ENCODE peak calls at places on chromosome 1, in five cellular contexts. V, E, L, Q and J are unnamed samples.
A peak's percentile ranks its signal among the peaks of the same experiment; 100 is the strongest.

GRCh38 chr1:226763741-226764264 is 24.7 kb upstream of the ITPKB start:
- DNase-seq in V (peak; percentile 2), E (no peak), L (peak; percentile 87), Q (peak; percentile 96), J (peak; percentile 41)

GRCh38 chr1:155005076-155005971 is 2.7 kb downstream of the ZBTB7B start:
- DNase-seq in V (no peak), E (peak; percentile 86), L (peak; percentile 79), Q (no peak), J (no peak)

GRCh38 chr1:34419662-34420061 is 243.0 kb downstream of the C1orf94 start:
- DNase-seq in V (no peak), E (no peak), L (no peak), Q (no peak), J (peak; percentile 41)

GRCh38 chr1:201136696-201137392 is 9.9 kb upstream of the ASCL5 start:
- DNase-seq in V (no peak), E (no peak), L (no peak), Q (no peak), J (no peak)

GRCh38 chr1:234963180-234963903 is 165.3 kb downstream of the TOMM20 start:
- DNase-seq in V (peak; percentile 84), E (peak; percentile 95), L (peak; percentile 92), Q (peak; percentile 95), J (no peak)

GRCh38 chr1:10901091-10901893 is 104.8 kb upstream of the CASZ1 start:
- DNase-seq in V (no peak), E (peak; percentile 75), L (no peak), Q (no peak), J (no peak)

GRCh38 chr1:87902830-87903614 is 574.3 kb downstream of the LMO4 start:
- DNase-seq in V (no peak), E (no peak), L (peak; percentile 17), Q (peak; percentile 73), J (no peak)

GRCh38 chr1:61035880-61036279 is 46.5 kb upstream of the NFIA start:
- DNase-seq in V (no peak), E (no peak), L (no peak), Q (no peak), J (no peak)

GRCh38 chr1:91836307-91837056 is 49.5 kb downstream of the TGFBR3 start:
- DNase-seq in V (no peak), E (no peak), L (no peak), Q (no peak), J (no peak)

GRCh38 chr1:27571439-27572018 is 32.4 kb downstream of the AHDC1 start:
- DNase-seq in V (no peak), E (no peak), L (no peak), Q (no peak), J (no peak)

GRCh38 chr1:212186427-212187207 is 98.6 kb upstream of the PPP2R5A start:
- DNase-seq in V (no peak), E (no peak), L (no peak), Q (no peak), J (no peak)

GRCh38 chr1:7300893-7301292 is 470.2 kb upstream of the VAMP3 start:
- DNase-seq in V (no peak), E (no peak), L (peak; percentile 93), Q (peak; percentile 98), J (no peak)

GRCh38 chr1:215433237-215433636 is 133.9 kb upstream of the KCTD3 start:
- DNase-seq in V (no peak), E (no peak), L (no peak), Q (no peak), J (no peak)

GRCh38 chr1:116496380-116496779 is 74.4 kb downstream of the CD58 start:
- DNase-seq in V (no peak), E (no peak), L (no peak), Q (peak; percentile 27), J (no peak)

GRCh38 chr1:182809414-182809957 is 19.9 kb downstream of the NPL start:
- DNase-seq in V (no peak), E (no peak), L (no peak), Q (no peak), J (no peak)

GRCh38 chr1:235124111-235124510 is 4.5 kb downstream of the TOMM20 start:
- DNase-seq in V (no peak), E (no peak), L (no peak), Q (no peak), J (no peak)

GRCh38 chr1:180228648-180229482 is 1.2 kb upstream of the LHX4 start:
- DNase-seq in V (no peak), E (no peak), L (peak; percentile 37), Q (no peak), J (no peak)

GRCh38 chr1:216221260-216221700 is 202.0 kb downstream of the USH2A start:
- DNase-seq in V (no peak), E (no peak), L (peak; percentile 66), Q (peak; percentile 86), J (peak; percentile 66)

GRCh38 chr1:101769520-101769919 is 227.2 kb downstream of the OLFM3 start:
- DNase-seq in V (no peak), E (no peak), L (peak; percentile 11), Q (peak; percentile 0), J (peak; percentile 7)

GRCh38 chr1:178011864-178012476 is 42.1 kb upstream of the SEC16B start:
- DNase-seq in V (no peak), E (no peak), L (no peak), Q (no peak), J (no peak)

GRCh38 chr1:151371744-151372410 is 628 bp downstream of the SELENBP1 start:
- DNase-seq in V (no peak), E (peak; percentile 67), L (peak; percentile 39), Q (peak; percentile 35), J (no peak)

GRCh38 chr1:202165267-202165941 is 5.0 kb upstream of the PTPN7 start:
- DNase-seq in V (no peak), E (no peak), L (no peak), Q (no peak), J (no peak)

GRCh38 chr1:88985033-88985432 is 7.4 kb downstream of the KYAT3 start:
- DNase-seq in V (no peak), E (no peak), L (peak; percentile 31), Q (peak; percentile 91), J (no peak)

GRCh38 chr1:76219589-76219914 is 145.0 kb downstream of the ST6GALNAC3 start:
- DNase-seq in V (no peak), E (no peak), L (no peak), Q (no peak), J (no peak)

GRCh38 chr1:31799196-31799894 is 16.5 kb downstream of the SPOCD1 start:
- DNase-seq in V (no peak), E (no peak), L (no peak), Q (no peak), J (no peak)

GRCh38 chr1:60559371-60559770 is 485.8 kb upstream of the C1orf87 start:
- DNase-seq in V (no peak), E (no peak), L (no peak), Q (no peak), J (no peak)

GRCh38 chr1:24321150-24321549 is 2.0 kb downstream of the GRHL3 start:
- DNase-seq in V (no peak), E (no peak), L (no peak), Q (no peak), J (no peak)

GRCh38 chr1:85494074-85494956 is 29.4 kb upstream of the DDAH1 start:
- DNase-seq in V (no peak), E (no peak), L (no peak), Q (no peak), J (no peak)

GRCh38 chr1:37362990-37363389 is 111.4 kb upstream of the ZC3H12A start:
- DNase-seq in V (no peak), E (no peak), L (no peak), Q (no peak), J (no peak)

GRCh38 chr1:224213438-224214119 is 30.5 kb downstream of the DEGS1 start:
- DNase-seq in V (no peak), E (no peak), L (no peak), Q (no peak), J (no peak)

GRCh38 chr1:205229399-205229861 is 1.7 kb downstream of the TMCC2 start:
- DNase-seq in V (peak; percentile 51), E (no peak), L (peak; percentile 76), Q (peak; percentile 57), J (no peak)

GRCh38 chr1:31855038-31855845 is 39.4 kb upstream of the SPOCD1 start:
- DNase-seq in V (no peak), E (no peak), L (peak; percentile 38), Q (peak; percentile 75), J (no peak)

GRCh38 chr1:66313446-66313845 is 220.5 kb upstream of the SGIP1 start:
- DNase-seq in V (no peak), E (no peak), L (no peak), Q (no peak), J (no peak)

GRCh38 chr1:78501203-78501602 is 10.4 kb downstream of the PTGFR start:
- DNase-seq in V (no peak), E (no peak), L (no peak), Q (no peak), J (no peak)

GRCh38 chr1:19504796-19505693 is 19.7 kb upstream of the CAPZB start:
- DNase-seq in V (no peak), E (no peak), L (peak; percentile 78), Q (peak; percentile 95), J (no peak)

GRCh38 chr1:204834329-204834728 is 36.3 kb upstream of the NFASC start:
- DNase-seq in V (no peak), E (no peak), L (no peak), Q (no peak), J (no peak)

GRCh38 chr1:54324031-54324654 is 82.1 kb downstream of the SSBP3 start:
- DNase-seq in V (no peak), E (no peak), L (no peak), Q (peak; percentile 19), J (no peak)
- H3K4me1 ChIP-seq in V (no peaks in the 10 kb centered on the region), E (peaks cover 64% of the 10 kb centered on the region), L (no peaks in the 10 kb centered on the region), Q (peaks cover 44% of the 10 kb centered on the region), J (peaks cover 16% of the 10 kb centered on the region)

GRCh38 chr1:40258445-40258769 is 371 bp downstream of the ZMPSTE24 start:
- DNase-seq in V (no peak), E (no peak), L (no peak), Q (peak; percentile 23), J (peak; percentile 1)
- H3K4me1 ChIP-seq in V (peaks cover 3% of the 10 kb centered on the region), E (peaks cover 43% of the 10 kb centered on the region), L (peaks cover 4% of the 10 kb centered on the region), Q (peaks cover 2% of the 10 kb centered on the region), J (no peaks in the 10 kb centered on the region)

DNA sequence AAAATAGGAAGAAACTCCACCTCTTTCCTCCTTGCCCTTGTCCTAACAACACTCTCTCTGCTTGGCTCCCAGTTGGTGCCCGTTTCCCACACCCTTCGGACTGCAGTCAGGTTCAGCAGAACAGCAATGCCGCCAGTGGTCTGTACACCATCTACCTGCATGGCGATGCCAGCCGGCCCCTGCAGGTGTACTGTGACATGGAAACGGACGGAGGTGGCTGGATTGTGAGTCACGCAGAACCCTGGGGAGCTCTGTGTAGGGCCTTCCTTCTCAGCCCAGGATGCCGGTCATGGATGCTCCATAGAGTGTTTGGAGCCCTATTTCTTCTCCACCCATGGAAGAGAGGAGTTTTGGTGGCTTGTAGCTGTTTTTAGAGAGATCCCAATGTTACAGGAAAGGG is 60.9 kb downstream of the TNN start:
- DNase-seq in V (no peak), E (no peak), L (no peak), Q (no peak), J (no peak)
- H3K4me1 ChIP-seq in V (no peaks in the 10 kb centered on the region), E (peaks cover 43% of the 10 kb centered on the region), L (no peaks in the 10 kb centered on the region), Q (peaks cover 2% of the 10 kb centered on the region), J (peaks cover 8% of the 10 kb centered on the region)

DNA sequence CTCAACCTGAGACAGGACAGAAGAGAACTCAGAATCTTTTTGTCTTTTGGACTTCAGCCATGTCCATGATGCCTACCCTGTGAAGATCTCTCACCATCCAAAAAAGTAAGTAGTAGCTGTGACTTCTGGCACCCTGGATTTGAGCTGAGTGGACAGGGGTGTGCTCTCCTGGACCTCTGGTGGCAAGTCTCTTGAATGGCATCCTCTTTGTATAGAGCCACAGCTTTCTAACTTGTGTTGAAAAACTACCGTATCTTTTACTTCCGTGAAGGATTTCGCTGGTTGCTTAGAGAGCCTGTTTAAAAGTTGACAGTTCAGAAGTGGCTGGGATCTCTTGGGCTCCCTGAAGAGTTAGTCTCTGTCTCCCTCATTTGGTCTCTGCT is 1.8 kb downstream of the MFN2 start:
- DNase-seq in V (no peak), E (no peak), L (peak; percentile 51), Q (peak; percentile 46), J (no peak)
- H3K4me1 ChIP-seq in V (peaks cover 8% of the 10 kb centered on the region), E (peaks cover 43% of the 10 kb centered on the region), L (peaks cover 20% of the 10 kb centered on the region), Q (peaks cover 5% of the 10 kb centered on the region), J (no peaks in the 10 kb centered on the region)